ENCODE peak calls at places on chromosome 10, in seven cellular contexts. A is NCI-H1092, F is B cell, Y is AG04449, S is lower lobe of right lung, O is neural crest cell, Q is astrocyte. R is an unnamed sample.

GRCh38 chr10:89649051-89649450 is 4.0 kb upstream of the PANK1 start:
- DNase-seq in A (no peak), F (no peak), Y (no peak), S (no peak), O (no peak), Q (no peak), R (no peak)

GRCh38 chr10:12890958-12891357 is 110.6 kb downstream of the CCDC3 start:
- DNase-seq in A (no peak), F (no peak), Y (no peak), S (no peak), O (no peak), Q (no peak), R (no peak)

GRCh38 chr10:77168161-77168560 is 469.4 kb downstream of the KCNMA1 start:
- DNase-seq in A (no peak), F (no peak), Y (no peak), S (no peak), O (no peak), Q (no peak), R (no peak)

GRCh38 chr10:117159390-117159789 is 21.3 kb upstream of the VAX1 start:
- DNase-seq in A (no peak), F (no peak), Y (no peak), S (no peak), O (no peak), Q (no peak), R (no peak)

GRCh38 chr10:130742936-130743675 is 568.4 kb downstream of the TCERG1L start:
- DNase-seq in A (no peak), F (no peak), Y (no peak), S (no peak), O (no peak), Q (no peak), R (no peak)

GRCh38 chr10:132387723-132388210 is 9.2 kb upstream of the PWWP2B start:
- DNase-seq in A (peak; percentile 11), F (peak; percentile 93), Y (no peak), S (peak; percentile 87), O (peak; percentile 91), Q (no peak), R (no peak)

GRCh38 chr10:124802313-124802675 is 675 bp downstream of the ABRAXAS2 start:
- DNase-seq in A (no peak), F (peak; percentile 51), Y (no peak), S (no peak), O (no peak), Q (no peak), R (no peak)

GRCh38 chr10:61900829-61901783 is at the start of gene ARID5B:
- DNase-seq in A (peak; percentile 25), F (peak; percentile 63), Y (no peak), S (no peak), O (peak; percentile 34), Q (peak; percentile 68), R (no peak)

GRCh38 chr10:97858001-97858439 is 8.4 kb downstream of the GOLGA7B start:
- DNase-seq in A (no peak), F (no peak), Y (no peak), S (no peak), O (no peak), Q (no peak), R (no peak)

GRCh38 chr10:89738551-89739209 is 37.3 kb downstream of the KIF20B start:
- DNase-seq in A (no peak), F (peak; percentile 62), Y (no peak), S (no peak), O (no peak), Q (no peak), R (no peak)

GRCh38 chr10:88791924-88792323 is 10.6 kb upstream of the LIPM start:
- DNase-seq in A (no peak), F (peak; percentile 7), Y (no peak), S (no peak), O (peak; percentile 16), Q (no peak), R (no peak)

GRCh38 chr10:110414563-110415309 is 83.0 kb upstream of the DUSP5 start:
- DNase-seq in A (no peak), F (peak; percentile 85), Y (no peak), S (no peak), O (no peak), Q (peak; percentile 54), R (peak; percentile 56)

GRCh38 chr10:79431891-79432831 is 13.3 kb downstream of the ZCCHC24 start:
- DNase-seq in A (no peak), F (no peak), Y (no peak), S (no peak), O (no peak), Q (no peak), R (no peak)

GRCh38 chr10:11299125-11299524 is 281.5 kb downstream of the CELF2 start:
- DNase-seq in A (no peak), F (no peak), Y (no peak), S (no peak), O (peak; percentile 33), Q (no peak), R (no peak)

GRCh38 chr10:101285519-101286070 is 56.3 kb upstream of the LBX1 start:
- DNase-seq in A (peak; percentile 62), F (no peak), Y (no peak), S (no peak), O (no peak), Q (no peak), R (no peak)

R was measured in HS-27A.